ENCODE peak calls at places on chromosomes 3 and 15, in nine cellular contexts. R is nephron progenitor cell; S is RKO; H is NCI-H524 treated with DMSO at 0.1 percent for 48 hours; M is IMR-90; G is NCI-H774; K is activated naive CD8-positive, alpha-beta T cell treated with anti-CD3 and anti-CD28 coated beads, Interleukin-2, amount 50 U/mL, for 24 hours; B is H1; Q is activated CD4-positive, CD25-positive, alpha-beta regulatory T cell. J is an unnamed sample.

GRCh38 chr3:137249311-137249940 is 291.6 kb downstream of the IL20RB start:
- DNase-seq in G (no peak), B (no peak), Q (no peak), K (no peak), R (no peak), H (no peak), S (no peak), M (no peak), J (no peak)

GRCh38 chr3:10992017-10992945 is at the start of gene SLC6A1:
- DNase-seq in B (peak), K (no peak), Q (no peak), H (peak), R (peak), M (no peak), G (no peak), S (no peak), J (no peak)

GRCh38 chr15:85406916-85407315 is 26.5 kb downstream of the AKAP13 start:
- DNase-seq in M (peak), H (no peak), Q (no peak), G (no peak), K (no peak), R (no peak), B (no peak), S (no peak), J (no peak)

GRCh38 chr15:69760890-69761568 is 308.4 kb downstream of the RPLP1 start:
- DNase-seq in M (peak), S (peak), G (no peak), K (peak), B (no peak), R (no peak), H (no peak), Q (peak), J (no peak)

GRCh38 chr3:87674397-87675161 is 384.2 kb downstream of the CGGBP1 start:
- DNase-seq in G (no peak), B (no peak), K (no peak), R (no peak), Q (no peak), H (no peak), S (no peak), M (no peak), J (no peak)

GRCh38 chr3:10933958-10934481 is 58.5 kb upstream of the SLC6A1 start:
- DNase-seq in Q (no peak), B (no peak), H (no peak), M (peak), S (no peak), G (no peak), K (no peak), R (no peak), J (peak)

GRCh38 chr3:45497963-45498362 is 96.6 kb upstream of the LIMD1 start:
- DNase-seq in K (no peak), R (no peak), G (no peak), H (no peak), S (no peak), B (no peak), M (no peak), Q (no peak), J (no peak)

GRCh38 chr15:59247364-59247763 is 40.7 kb downstream of the LDHAL6B start:
- DNase-seq in G (peak), Q (peak), M (peak), K (peak), R (peak), H (no peak), B (peak), S (peak), J (no peak)

GRCh38 chr3:58085616-58086015 is 77.4 kb downstream of the FLNB start:
- DNase-seq in M (no peak), B (no peak), H (no peak), S (no peak), Q (no peak), R (no peak), G (no peak), K (no peak), J (no peak)

GRCh38 chr3:100210777-100211145 is 50.0 kb upstream of the TBC1D23 start:
- DNase-seq in S (no peak), Q (no peak), R (no peak), M (peak), B (no peak), K (no peak), H (no peak), G (peak), J (no peak)

GRCh38 chr15:101478701-101479341 is 10.7 kb downstream of the PCSK6 start:
- DNase-seq in H (no peak), S (no peak), B (no peak), M (no peak), K (no peak), G (no peak), R (no peak), Q (no peak), J (peak)

GRCh38 chr3:105223815-105224214 is 142.9 kb upstream of the ALCAM start:
- DNase-seq in G (no peak), R (no peak), B (no peak), Q (no peak), S (no peak), H (no peak), M (no peak), K (no peak), J (no peak)

GRCh38 chr3:6099458-6100137 is 761.3 kb upstream of the GRM7 start:
- DNase-seq in K (no peak), H (no peak), M (no peak), G (no peak), B (no peak), S (no peak), Q (no peak), R (no peak), J (no peak)

GRCh38 chr15:93028632-93029612 is 60.1 kb downstream of the RGMA start:
- DNase-seq in G (no peak), H (no peak), B (no peak), Q (no peak), S (peak), M (peak), K (no peak), R (no peak), J (peak)

GRCh38 chr3:13419356-13420050 is 619 bp downstream of the NUP210 start:
- DNase-seq in M (no peak), R (peak), G (no peak), Q (peak), S (peak), K (peak), H (no peak), B (peak), J (peak)

GRCh38 chr3:8822141-8822540 is 52.7 kb upstream of the OXTR start:
- DNase-seq in M (peak), S (no peak), B (no peak), H (no peak), G (no peak), K (no peak), Q (no peak), R (no peak), J (no peak)

GRCh38 chr15:85607842-85608241 is 186.9 kb downstream of the KLHL25 start:
- DNase-seq in R (no peak), Q (no peak), G (no peak), B (no peak), H (no peak), M (peak), K (no peak), S (peak), J (no peak)

GRCh38 chr3:170475091-170475705 is 56.5 kb downstream of the CLDN11 start:
- DNase-seq in S (no peak), H (no peak), K (no peak), M (peak), G (no peak), B (no peak), Q (no peak), R (no peak), J (no peak)

GRCh38 chr3:9793161-9793781 is 389 bp downstream of the ARPC4 start:
- DNase-seq in S (peak), K (peak), H (no peak), R (no peak), B (no peak), Q (no peak), G (no peak), M (peak), J (no peak)

GRCh38 chr15:71784719-71785118 is 25.6 kb upstream of the NR2E3 start:
- DNase-seq in Q (no peak), H (no peak), K (peak), B (peak), G (no peak), M (no peak), R (no peak), S (no peak), J (no peak)

J was measured in kidney.